ENCODE peak calls at places on chromosome 10, in seven cellular contexts. One of them, this sample, is unnamed.
A peak's percentile ranks its signal among the peaks of the same experiment; 100 is the strongest.

GRCh38 chr10:35349389-35349915 is 13.1 kb downstream of the CCNY start:
- DNase-seq in tibial artery: no peak
- DNase-seq in cardiac muscle cell: no peak
- DNase-seq in right lobe of liver: no peak
- DNase-seq in SJSA1: no peak
- DNase-seq in HCT116: no peak
- DNase-seq in heart right ventricle: no peak
- DNase-seq in this sample: no peak

GRCh38 chr10:120999868-121000267 is 148.7 kb downstream of the WDR11 start:
- DNase-seq in tibial artery: no peak
- DNase-seq in cardiac muscle cell: no peak
- DNase-seq in right lobe of liver: no peak
- DNase-seq in SJSA1: peak; percentile 24
- DNase-seq in HCT116: no peak
- DNase-seq in heart right ventricle: no peak
- DNase-seq in this sample: no peak

GRCh38 chr10:22662693-22663330 is 51.6 kb downstream of the PIP4K2A start:
- DNase-seq in tibial artery: no peak
- DNase-seq in cardiac muscle cell: no peak
- DNase-seq in right lobe of liver: no peak
- DNase-seq in SJSA1: no peak
- DNase-seq in HCT116: no peak
- DNase-seq in heart right ventricle: no peak
- DNase-seq in this sample: no peak

GRCh38 chr10:111706331-111706730 is 477.2 kb downstream of the GPAM start:
- DNase-seq in tibial artery: no peak
- DNase-seq in cardiac muscle cell: no peak
- DNase-seq in right lobe of liver: no peak
- DNase-seq in SJSA1: no peak
- DNase-seq in HCT116: no peak
- DNase-seq in heart right ventricle: no peak
- DNase-seq in this sample: no peak

GRCh38 chr10:74079028-74079913 is 71.4 kb downstream of the AP3M1 start:
- DNase-seq in tibial artery: no peak
- DNase-seq in cardiac muscle cell: no peak
- DNase-seq in right lobe of liver: no peak
- DNase-seq in SJSA1: no peak
- DNase-seq in HCT116: no peak
- DNase-seq in heart right ventricle: no peak
- DNase-seq in this sample: no peak

GRCh38 chr10:65194131-65194530 is 1672.9 kb downstream of the REEP3 start:
- DNase-seq in tibial artery: no peak
- DNase-seq in cardiac muscle cell: no peak
- DNase-seq in right lobe of liver: no peak
- DNase-seq in SJSA1: no peak
- DNase-seq in HCT116: no peak
- DNase-seq in heart right ventricle: no peak
- DNase-seq in this sample: no peak

GRCh38 chr10:59971915-59972314 is 65.6 kb upstream of the CCDC6 start:
- DNase-seq in tibial artery: no peak
- DNase-seq in cardiac muscle cell: peak; percentile 9
- DNase-seq in right lobe of liver: no peak
- DNase-seq in SJSA1: no peak
- DNase-seq in HCT116: no peak
- DNase-seq in heart right ventricle: no peak
- DNase-seq in this sample: no peak

GRCh38 chr10:53463539-53463938 is 691.0 kb upstream of the MBL2 start:
- DNase-seq in tibial artery: no peak
- DNase-seq in cardiac muscle cell: no peak
- DNase-seq in right lobe of liver: no peak
- DNase-seq in SJSA1: no peak
- DNase-seq in HCT116: no peak
- DNase-seq in heart right ventricle: no peak
- DNase-seq in this sample: no peak

GRCh38 chr10:77195101-77195500 is 442.5 kb downstream of the KCNMA1 start:
- DNase-seq in tibial artery: peak; percentile 76
- DNase-seq in cardiac muscle cell: peak; percentile 27
- DNase-seq in right lobe of liver: no peak
- DNase-seq in SJSA1: no peak
- DNase-seq in HCT116: no peak
- DNase-seq in heart right ventricle: no peak
- DNase-seq in this sample: peak; percentile 61

GRCh38 chr10:14403846-14404623 is 73.3 kb upstream of the FRMD4A start:
- DNase-seq in tibial artery: no peak
- DNase-seq in cardiac muscle cell: no peak
- DNase-seq in right lobe of liver: no peak
- DNase-seq in SJSA1: no peak
- DNase-seq in HCT116: no peak
- DNase-seq in heart right ventricle: no peak
- DNase-seq in this sample: no peak

DNA sequence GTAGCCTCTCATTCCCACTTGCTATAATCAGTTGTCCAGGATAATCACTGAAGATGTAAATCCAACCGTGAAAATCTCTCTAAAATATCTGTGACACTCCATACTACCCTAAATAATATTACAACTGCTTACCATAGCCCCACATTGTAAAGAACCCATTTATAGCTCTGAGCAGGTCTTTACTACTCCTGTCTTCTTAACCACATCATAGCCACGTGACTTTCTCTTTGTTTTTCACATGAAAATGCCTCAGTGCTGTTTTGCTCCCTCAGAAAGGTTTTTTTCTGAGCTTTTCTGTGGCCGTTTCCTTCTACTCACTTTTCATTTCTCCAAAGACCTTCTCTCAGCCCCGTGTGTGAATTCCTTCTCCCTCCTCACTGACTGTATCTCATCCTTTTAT is 662.2 kb upstream of the ADARB2 start:
- DNase-seq in tibial artery: no peak
- DNase-seq in cardiac muscle cell: no peak
- DNase-seq in right lobe of liver: no peak
- DNase-seq in SJSA1: no peak
- DNase-seq in HCT116: no peak
- DNase-seq in heart right ventricle: no peak
- DNase-seq in this sample: no peak
- H3K9me3 ChIP-seq in tibial artery: no peaks in the 10 kb centered on the region
- H3K9me3 ChIP-seq in cardiac muscle cell: no peaks in the 10 kb centered on the region
- H3K9me3 ChIP-seq in right lobe of liver: no peaks in the 10 kb centered on the region
- H3K9me3 ChIP-seq in SJSA1: no peaks in the 10 kb centered on the region
- H3K9me3 ChIP-seq in HCT116: peaks cover 17% of the 10 kb centered on the region
- H3K9me3 ChIP-seq in heart right ventricle: no peaks in the 10 kb centered on the region
- H3K9me3 ChIP-seq in this sample: peaks cover 35% of the 10 kb centered on the region

GRCh38 chr10:85100495-85100894 is 772.1 kb downstream of the CCSER2 start:
- DNase-seq in tibial artery: no peak
- DNase-seq in cardiac muscle cell: no peak
- DNase-seq in right lobe of liver: no peak
- DNase-seq in SJSA1: no peak
- DNase-seq in HCT116: no peak
- DNase-seq in heart right ventricle: no peak
- DNase-seq in this sample: no peak
- H3K27ac ChIP-seq in tibial artery: no peak overlapping the region
- H3K27ac ChIP-seq in cardiac muscle cell: no peak overlapping the region
- H3K27ac ChIP-seq in right lobe of liver: no peak overlapping the region
- H3K27ac ChIP-seq in SJSA1: no peak overlapping the region
- H3K27ac ChIP-seq in HCT116: no peak overlapping the region
- H3K27ac ChIP-seq in heart right ventricle: no peak overlapping the region
- H3K27ac ChIP-seq in this sample: no peak overlapping the region

DNA sequence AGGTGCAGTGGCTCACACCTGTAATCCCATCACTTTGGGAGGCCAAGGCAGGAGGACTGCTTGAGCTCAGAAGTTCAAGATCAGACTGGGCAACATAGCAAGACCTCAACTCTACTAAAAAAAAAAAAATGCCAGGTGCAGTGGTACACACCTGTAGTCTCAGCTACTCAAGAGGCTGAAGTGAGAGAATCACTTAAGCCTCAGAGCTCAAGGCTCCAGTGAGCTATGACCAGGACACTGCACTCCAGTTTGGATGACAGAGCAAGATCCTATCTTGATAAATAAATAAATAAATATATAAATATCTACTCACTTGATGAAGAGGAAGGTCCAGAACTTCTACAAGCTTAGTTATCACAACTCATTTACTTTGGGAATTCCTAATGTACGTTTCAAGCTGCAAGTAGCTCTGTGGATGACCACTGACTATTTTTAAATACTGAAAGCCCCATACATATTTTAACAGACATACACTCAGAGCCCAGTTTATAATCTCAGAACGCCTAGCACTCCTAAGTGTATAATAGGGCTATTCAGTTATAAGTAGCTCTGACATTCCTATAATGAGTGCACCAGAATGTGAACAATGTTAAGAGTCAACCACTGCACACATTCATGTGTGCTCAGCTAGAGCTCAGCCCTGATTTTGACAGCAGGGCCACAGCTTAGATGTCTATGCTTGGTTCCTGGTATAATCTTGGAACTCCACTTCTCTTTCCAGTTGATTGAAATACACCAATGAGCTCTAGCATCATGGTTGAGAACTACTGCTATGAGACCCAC is 119.1 kb downstream of the CUBN start:
- DNase-seq in tibial artery: no peak
- DNase-seq in cardiac muscle cell: peak; percentile 65
- DNase-seq in right lobe of liver: no peak
- DNase-seq in SJSA1: no peak
- DNase-seq in HCT116: no peak
- DNase-seq in heart right ventricle: no peak
- DNase-seq in this sample: no peak
- H3K9me3 ChIP-seq in tibial artery: no peaks in the 10 kb centered on the region
- H3K9me3 ChIP-seq in cardiac muscle cell: no peaks in the 10 kb centered on the region
- H3K9me3 ChIP-seq in right lobe of liver: no peaks in the 10 kb centered on the region
- H3K9me3 ChIP-seq in SJSA1: peaks cover 3% of the 10 kb centered on the region
- H3K9me3 ChIP-seq in HCT116: no peaks in the 10 kb centered on the region
- H3K9me3 ChIP-seq in heart right ventricle: peaks cover 4% of the 10 kb centered on the region
- H3K9me3 ChIP-seq in this sample: no peaks in the 10 kb centered on the region

DNA sequence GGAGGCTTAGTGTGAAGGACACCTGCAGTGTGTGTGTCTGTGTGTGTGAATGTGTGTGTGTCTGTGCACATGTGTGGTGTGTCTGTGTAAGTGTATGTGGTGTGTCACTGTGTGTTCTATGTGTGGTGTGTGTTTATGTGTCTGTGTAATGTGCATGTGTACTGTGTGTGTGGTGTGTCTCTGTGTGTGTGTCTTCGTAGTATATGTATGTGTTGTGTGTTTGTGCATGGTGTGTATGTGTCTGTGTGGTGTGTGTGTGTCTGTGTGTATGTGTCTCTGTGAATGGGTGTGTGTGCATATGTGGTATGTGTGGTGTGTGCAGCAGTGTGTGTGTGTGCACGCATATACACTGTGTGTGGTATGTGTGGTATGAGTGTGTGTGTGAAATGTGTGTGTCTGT is 69.7 kb upstream of the PITRM1 start:
- DNase-seq in tibial artery: no peak
- DNase-seq in cardiac muscle cell: no peak
- DNase-seq in right lobe of liver: no peak
- DNase-seq in SJSA1: no peak
- DNase-seq in HCT116: no peak
- DNase-seq in heart right ventricle: no peak
- DNase-seq in this sample: no peak
- H3K27ac ChIP-seq in tibial artery: no peak overlapping the region
- H3K27ac ChIP-seq in cardiac muscle cell: no peak overlapping the region
- H3K27ac ChIP-seq in right lobe of liver: no peak overlapping the region
- H3K27ac ChIP-seq in SJSA1: no peak overlapping the region
- H3K27ac ChIP-seq in HCT116: no peak overlapping the region
- H3K27ac ChIP-seq in heart right ventricle: no peak overlapping the region
- H3K27ac ChIP-seq in this sample: no peak overlapping the region

GRCh38 chr10:37563715-37564108 is 293.7 kb downstream of the ZNF248 start:
- DNase-seq in tibial artery: no peak
- DNase-seq in cardiac muscle cell: no peak
- DNase-seq in right lobe of liver: no peak
- DNase-seq in SJSA1: no peak
- DNase-seq in HCT116: no peak
- DNase-seq in heart right ventricle: no peak
- DNase-seq in this sample: no peak

GRCh38 chr10:37563107-37563714 is 294.2 kb downstream of the ZNF248 start:
- DNase-seq in tibial artery: no peak
- DNase-seq in cardiac muscle cell: no peak
- DNase-seq in right lobe of liver: no peak
- DNase-seq in SJSA1: no peak
- DNase-seq in HCT116: no peak
- DNase-seq in heart right ventricle: no peak
- DNase-seq in this sample: no peak

GRCh38 chr10:37572206-37572605 is 285.2 kb downstream of the ZNF248 start:
- DNase-seq in tibial artery: no peak
- DNase-seq in cardiac muscle cell: no peak
- DNase-seq in right lobe of liver: no peak
- DNase-seq in SJSA1: no peak
- DNase-seq in HCT116: no peak
- DNase-seq in heart right ventricle: no peak
- DNase-seq in this sample: no peak

DNA sequence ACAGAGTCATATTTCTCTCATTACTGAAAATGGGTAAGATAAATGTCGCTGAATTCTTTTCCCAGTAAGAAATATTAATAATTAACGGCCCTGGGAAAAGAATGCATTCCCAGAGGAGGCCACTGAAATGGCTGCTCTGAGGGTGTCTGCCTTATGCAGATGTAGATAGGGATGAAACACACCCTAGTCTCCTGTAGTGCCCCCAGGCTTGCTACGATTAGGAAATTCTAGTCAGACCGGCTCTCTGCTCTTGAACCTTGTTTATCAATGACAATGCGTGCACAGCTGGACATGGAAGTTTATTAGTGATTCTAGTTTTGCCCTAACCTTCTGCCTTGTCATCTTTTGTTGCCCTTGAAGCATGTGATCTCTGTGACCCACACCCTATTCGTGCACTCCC is 291.1 kb downstream of the ZNF248 start:
- DNase-seq in tibial artery: no peak
- DNase-seq in cardiac muscle cell: no peak
- DNase-seq in right lobe of liver: no peak
- DNase-seq in SJSA1: no peak
- DNase-seq in HCT116: no peak
- DNase-seq in heart right ventricle: no peak
- DNase-seq in this sample: no peak
- H3K9me3 ChIP-seq in tibial artery: no peaks in the 10 kb centered on the region
- H3K9me3 ChIP-seq in cardiac muscle cell: no peaks in the 10 kb centered on the region
- H3K9me3 ChIP-seq in right lobe of liver: no peaks in the 10 kb centered on the region
- H3K9me3 ChIP-seq in SJSA1: no peaks in the 10 kb centered on the region
- H3K9me3 ChIP-seq in HCT116: no peaks in the 10 kb centered on the region
- H3K9me3 ChIP-seq in heart right ventricle: no peaks in the 10 kb centered on the region
- H3K9me3 ChIP-seq in this sample: peaks cover 16% of the 10 kb centered on the region

GRCh38 chr10:79156334-79157274 is 87.8 kb downstream of the ZMIZ1 start:
- DNase-seq in tibial artery: no peak
- DNase-seq in cardiac muscle cell: no peak
- DNase-seq in right lobe of liver: no peak
- DNase-seq in SJSA1: no peak
- DNase-seq in HCT116: no peak
- DNase-seq in heart right ventricle: no peak
- DNase-seq in this sample: no peak
- H3K27ac ChIP-seq in tibial artery: peak overlapping the region; percentile 79
- H3K27ac ChIP-seq in cardiac muscle cell: peak overlapping the region; percentile 97
- H3K27ac ChIP-seq in right lobe of liver: no peak overlapping the region
- H3K27ac ChIP-seq in SJSA1: peak overlapping the region; percentile 92
- H3K27ac ChIP-seq in HCT116: peak overlapping the region; percentile 43
- H3K27ac ChIP-seq in heart right ventricle: peak overlapping the region; percentile 91
- H3K27ac ChIP-seq in this sample: peak overlapping the region; percentile 92

GRCh38 chr10:133458021-133458709 is 4.4 kb downstream of the SCART1 start:
- DNase-seq in tibial artery: peak; percentile 55
- DNase-seq in cardiac muscle cell: no peak
- DNase-seq in right lobe of liver: no peak
- DNase-seq in SJSA1: no peak
- DNase-seq in HCT116: no peak
- DNase-seq in heart right ventricle: no peak
- DNase-seq in this sample: no peak
- H3K9me3 ChIP-seq in tibial artery: no peaks in the 10 kb centered on the region
- H3K9me3 ChIP-seq in cardiac muscle cell: no peaks in the 10 kb centered on the region
- H3K9me3 ChIP-seq in right lobe of liver: no peaks in the 10 kb centered on the region
- H3K9me3 ChIP-seq in SJSA1: peaks cover 6% of the 10 kb centered on the region
- H3K9me3 ChIP-seq in HCT116: no peaks in the 10 kb centered on the region
- H3K9me3 ChIP-seq in heart right ventricle: no peaks in the 10 kb centered on the region
- H3K9me3 ChIP-seq in this sample: peaks cover 49% of the 10 kb centered on the region